ENCODE peak calls at places on chromosomes 12 and 14, in five cellular contexts. S is CD8-positive, alpha-beta T cell; T is PC-9; R is A549; N is body of pancreas. J is an unnamed sample.

GRCh38 chr14:69895109-69895508 is 15.9 kb downstream of the SMOC1 start:
- DNase-seq in N (no peak), S (no peak), T (no peak), R (no peak), J (no peak)

GRCh38 chr12:132827763-132828703 is 636 bp downstream of the GOLGA3 start:
- DNase-seq in N (peak; percentile 36), T (peak; percentile 29), S (no peak), R (peak; percentile 46), J (no peak)

GRCh38 chr12:8948711-8949524 is 527 bp downstream of the M6PR start:
- DNase-seq in S (no peak), T (no peak), N (no peak), R (peak; percentile 28), J (no peak)

GRCh38 chr12:50985322-50985721 is 33.0 kb downstream of the HIGD1C start:
- DNase-seq in S (no peak), R (no peak), N (no peak), T (no peak), J (no peak)

GRCh38 chr14:52602131-52602530 is 49.5 kb downstream of the GPR137C start:
- DNase-seq in R (no peak), T (no peak), N (no peak), S (no peak), J (no peak)

GRCh38 chr14:22531451-22532344 is 57.3 kb downstream of the DAD1 start:
- DNase-seq in S (no peak), N (no peak), T (no peak), R (no peak), J (no peak)

GRCh38 chr12:57131896-57132744 is 3.8 kb downstream of the LRP1 start:
- DNase-seq in R (no peak), N (no peak), T (no peak), S (no peak), J (no peak)

GRCh38 chr12:19872745-19873144 is 433.5 kb downstream of the AEBP2 start:
- DNase-seq in T (no peak), S (no peak), N (no peak), R (no peak), J (peak; percentile 8)

GRCh38 chr12:124993568-124994434 is at the start of gene BRI3BP:
- DNase-seq in T (peak; percentile 75), R (peak; percentile 55), N (peak; percentile 78), S (peak; percentile 57), J (peak; percentile 75)

GRCh38 chr12:80320121-80320678 is 123.8 kb upstream of the PTPRQ start:
- DNase-seq in T (no peak), S (no peak), R (no peak), N (no peak), J (no peak)

GRCh38 chr12:15620726-15621125 is 168.5 kb downstream of the EPS8 start:
- DNase-seq in S (no peak), N (no peak), T (no peak), R (no peak), J (no peak)

GRCh38 chr12:52078276-52078675 is 1.2 kb upstream of the SMIM41 start:
- DNase-seq in R (no peak), T (no peak), S (no peak), N (no peak), J (no peak)

GRCh38 chr12:14834502-14834901 is 8.8 kb downstream of the ART4 start:
- DNase-seq in N (no peak), R (no peak), S (no peak), T (no peak), J (no peak)

GRCh38 chr12:93976024-93976423 is 172.4 kb upstream of the PLXNC1 start:
- DNase-seq in R (no peak), S (no peak), T (no peak), N (no peak), J (no peak)

GRCh38 chr12:77382096-77382742 is 316.9 kb upstream of the E2F7 start:
- DNase-seq in T (no peak), S (no peak), R (no peak), N (no peak), J (no peak)

GRCh38 chr12:104622942-104623341 is 166.2 kb downstream of the CHST11 start:
- DNase-seq in N (no peak), R (no peak), S (no peak), T (no peak), J (no peak)
- H3K4me1 ChIP-seq in N (no peaks in the 10 kb centered on the region), R (peaks cover 3% of the 10 kb centered on the region), S (no peaks in the 10 kb centered on the region), T (no peaks in the 10 kb centered on the region), J (peaks cover 25% of the 10 kb centered on the region)

DNA sequence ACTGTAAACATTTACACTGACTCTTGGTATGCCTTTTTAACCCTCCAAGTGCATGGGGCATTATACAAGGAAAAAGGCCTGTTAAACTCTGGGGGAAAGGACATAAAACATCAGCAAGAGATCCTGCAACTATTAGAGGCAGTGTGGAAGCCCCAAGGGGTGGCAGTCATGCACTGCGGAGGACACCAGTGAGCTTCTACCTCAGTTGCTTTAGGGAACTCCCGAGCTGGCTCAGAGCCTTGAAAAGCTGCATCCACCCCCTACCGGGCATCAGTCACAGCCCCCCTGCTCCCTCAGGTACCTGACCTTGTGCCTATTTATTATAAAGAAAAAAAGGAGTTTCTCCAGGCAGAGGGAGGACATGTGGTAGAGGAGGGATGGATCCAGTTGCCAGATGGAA is 695.6 kb upstream of the LMO3 start:
- DNase-seq in S (no peak), R (no peak), N (no peak), T (no peak), J (no peak)
- H3K9me3 ChIP-seq in S (no peaks in the 10 kb centered on the region), R (peaks cover 9% of the 10 kb centered on the region), N (peaks cover 7% of the 10 kb centered on the region), T (peaks cover 4% of the 10 kb centered on the region), J (no peaks in the 10 kb centered on the region)

GRCh38 chr14:93936245-93936644 is 9.1 kb downstream of the FAM181A start:
- DNase-seq in R (peak; percentile 41), S (no peak), T (no peak), N (peak; percentile 32), J (peak; percentile 43)
- TF ChIP-seq CTCF in R (peak; percentile 42), S (peak; percentile 38), T (peak; percentile 70), N (peak; percentile 46), J (peak; percentile 77)

GRCh38 chr12:53462935-53463334 is 11.0 kb downstream of the PCBP2 start:
- DNase-seq in S (no peak), T (no peak), R (no peak), N (no peak), J (no peak)

GRCh38 chr12:53466640-53467039 is 14.7 kb downstream of the PCBP2 start:
- DNase-seq in N (no peak), S (no peak), T (no peak), R (no peak), J (no peak)

GRCh38 chr12:53465679-53466078 is 13.8 kb downstream of the PCBP2 start:
- DNase-seq in T (no peak), S (no peak), R (no peak), N (no peak), J (no peak)

GRCh38 chr12:53463802-53464375 is 12.0 kb downstream of the PCBP2 start:
- DNase-seq in N (no peak), S (no peak), R (no peak), T (no peak), J (no peak)

DNA sequence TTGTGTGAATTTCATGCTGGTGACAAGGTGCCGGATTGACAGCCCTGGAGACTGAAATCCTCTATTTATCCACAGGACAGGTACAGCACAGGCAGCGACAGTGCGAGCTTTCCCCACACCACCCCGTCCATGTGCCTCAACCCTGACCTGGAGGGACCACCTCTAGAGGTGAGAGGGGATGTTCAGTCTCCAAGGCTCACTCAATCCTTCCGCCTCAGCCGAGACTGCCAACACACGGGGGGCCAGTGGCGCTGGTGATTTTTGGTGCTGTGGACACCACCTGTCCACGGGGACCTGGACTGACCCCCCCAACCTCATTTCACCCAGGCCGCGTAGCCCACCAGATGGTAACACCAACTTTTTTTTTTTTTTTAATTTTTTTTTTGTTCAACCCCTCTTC is 12.8 kb downstream of the PCBP2 start:
- DNase-seq in N (no peak), T (no peak), S (no peak), R (no peak), J (no peak)
- H3K4me1 ChIP-seq in N (no peaks in the 10 kb centered on the region), T (no peaks in the 10 kb centered on the region), S (no peaks in the 10 kb centered on the region), R (peaks cover 50% of the 10 kb centered on the region), J (peaks cover 8% of the 10 kb centered on the region)

J was measured in BE2C.